ENCODE peak calls at places on chromosomes 13 and 19, in six cellular contexts. S is effector memory CD4-positive, alpha-beta T cell; G is astrocyte; P is breast epithelium; A is DND-41; O is aorta. M is an unnamed sample.

GRCh38 chr13:21785990-21786389 is 115.1 kb downstream of the FGF9 start:
- DNase-seq in O (no peak), A (no peak), S (no peak), G (no peak), P (no peak), M (no peak)

GRCh38 chr13:109576331-109576813 is 210.0 kb downstream of the IRS2 start:
- DNase-seq in G (no peak), O (no peak), P (no peak), A (no peak), S (no peak), M (no peak)

GRCh38 chr19:31261651-31262331 is 87.4 kb downstream of the TSHZ3 start:
- DNase-seq in S (no peak), O (no peak), P (peak; percentile 4), G (no peak), A (no peak), M (no peak)

GRCh38 chr13:46211116-46211515 is 612 bp upstream of the LRRC63 start:
- DNase-seq in G (no peak), S (no peak), P (no peak), O (no peak), A (peak; percentile 45), M (peak; percentile 32)

GRCh38 chr19:18612772-18613588 is at the start of gene TMEM59L:
- DNase-seq in P (no peak), G (no peak), A (peak; percentile 50), S (peak; percentile 38), O (no peak), M (no peak)

GRCh38 chr19:6424190-6424938 is at the start of gene KHSRP:
- DNase-seq in A (peak; percentile 60), O (no peak), S (no peak), G (no peak), P (no peak), M (peak; percentile 71)

GRCh38 chr19:11092181-11092538 is 2.9 kb downstream of the LDLR start:
- DNase-seq in A (no peak), G (peak; percentile 65), P (no peak), S (peak; percentile 54), O (no peak), M (no peak)

GRCh38 chr13:44052843-44053607 is 173.3 kb downstream of the LACC1 start:
- DNase-seq in P (peak; percentile 20), S (no peak), A (no peak), O (peak; percentile 52), G (peak; percentile 60), M (no peak)

GRCh38 chr13:30071890-30072817 is 221.7 kb upstream of the UBL3 start:
- DNase-seq in O (no peak), G (no peak), A (no peak), P (no peak), S (no peak), M (no peak)

GRCh38 chr19:613732-614567 is 19.4 kb downstream of the POLRMT start:
- DNase-seq in A (no peak), O (no peak), P (no peak), S (no peak), G (no peak), M (no peak)

GRCh38 chr19:612941-613340 is 20.4 kb downstream of the POLRMT start:
- DNase-seq in G (no peak), P (no peak), S (no peak), O (no peak), A (no peak), M (no peak)

GRCh38 chr19:610801-611505 is 21.3 kb downstream of the HCN2 start:
- DNase-seq in G (peak; percentile 82), P (no peak), A (peak; percentile 79), S (peak; percentile 50), O (no peak), M (peak; percentile 85)

GRCh38 chr19:610071-610800 is 20.6 kb downstream of the HCN2 start:
- DNase-seq in S (peak; percentile 30), P (no peak), A (peak; percentile 36), O (no peak), G (no peak), M (no peak)

GRCh38 chr19:611506-611869 is 21.8 kb downstream of the HCN2 start:
- DNase-seq in G (peak; percentile 99), O (no peak), P (no peak), A (no peak), S (no peak), M (no peak)
- H3K9me3 ChIP-seq in G (no peaks in the 10 kb centered on the region), O (no peaks in the 10 kb centered on the region), P (no peaks in the 10 kb centered on the region), A (no peaks in the 10 kb centered on the region), S (no peaks in the 10 kb centered on the region), M (peaks cover 7% of the 10 kb centered on the region)

GRCh38 chr19:36392916-36393673 is 14.1 kb upstream of the ZFP14 start:
- DNase-seq in O (no peak), A (no peak), S (no peak), G (no peak), P (no peak), M (no peak)
- H3K9me3 ChIP-seq in O (peaks cover 32% of the 10 kb centered on the region), A (peaks cover 40% of the 10 kb centered on the region), S (peaks cover 56% of the 10 kb centered on the region), G (peaks cover 43% of the 10 kb centered on the region), P (peaks cover 83% of the 10 kb centered on the region), M (peaks cover 33% of the 10 kb centered on the region)

GRCh38 chr19:56637976-56638555 is 4.9 kb upstream of the SMIM17 start:
- DNase-seq in P (peak; percentile 31), G (peak; percentile 71), O (peak; percentile 73), A (peak; percentile 94), S (peak; percentile 1), M (peak; percentile 93)

DNA sequence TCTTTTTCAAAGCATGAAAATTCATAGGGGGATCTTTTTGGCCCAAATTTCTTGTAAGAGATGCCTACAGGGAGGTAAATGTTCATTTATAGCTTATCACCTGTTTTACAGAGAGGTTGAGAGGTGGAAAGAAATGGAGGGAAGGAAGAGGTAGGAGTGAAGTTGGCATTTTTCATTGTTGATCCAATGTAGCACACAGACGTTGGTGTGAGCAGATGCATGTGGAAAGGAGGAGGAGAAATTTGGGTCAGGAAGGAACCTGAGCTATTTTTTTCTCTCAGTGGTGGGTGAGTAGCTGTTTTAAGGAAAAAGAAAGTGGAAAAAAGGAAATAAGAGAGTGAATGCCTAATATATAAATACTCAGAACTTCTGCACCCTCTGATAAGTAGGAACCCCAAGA is 9.9 kb upstream of the SMIM17 start:
- DNase-seq in G (no peak), S (no peak), A (no peak), P (no peak), O (no peak), M (no peak)
- H3K9me3 ChIP-seq in G (peaks cover 15% of the 10 kb centered on the region), S (peaks cover 48% of the 10 kb centered on the region), A (peaks cover 11% of the 10 kb centered on the region), P (peaks cover 58% of the 10 kb centered on the region), O (peaks cover 19% of the 10 kb centered on the region), M (peaks cover 67% of the 10 kb centered on the region)

GRCh38 chr13:99345345-99345744 is 38.1 kb upstream of the GPR183 start:
- DNase-seq in S (no peak), P (no peak), A (no peak), O (no peak), G (no peak), M (no peak)

GRCh38 chr13:99347335-99347878 is 40.2 kb upstream of the GPR183 start:
- DNase-seq in P (no peak), O (no peak), S (no peak), G (no peak), A (no peak), M (no peak)

GRCh38 chr13:99346328-99347070 is 39.3 kb upstream of the GPR183 start:
- DNase-seq in O (no peak), S (no peak), G (no peak), A (no peak), P (no peak), M (no peak)

GRCh38 chr13:99350191-99350590 is 43.0 kb upstream of the GPR183 start:
- DNase-seq in O (no peak), S (no peak), P (no peak), A (no peak), G (no peak), M (no peak)

DNA sequence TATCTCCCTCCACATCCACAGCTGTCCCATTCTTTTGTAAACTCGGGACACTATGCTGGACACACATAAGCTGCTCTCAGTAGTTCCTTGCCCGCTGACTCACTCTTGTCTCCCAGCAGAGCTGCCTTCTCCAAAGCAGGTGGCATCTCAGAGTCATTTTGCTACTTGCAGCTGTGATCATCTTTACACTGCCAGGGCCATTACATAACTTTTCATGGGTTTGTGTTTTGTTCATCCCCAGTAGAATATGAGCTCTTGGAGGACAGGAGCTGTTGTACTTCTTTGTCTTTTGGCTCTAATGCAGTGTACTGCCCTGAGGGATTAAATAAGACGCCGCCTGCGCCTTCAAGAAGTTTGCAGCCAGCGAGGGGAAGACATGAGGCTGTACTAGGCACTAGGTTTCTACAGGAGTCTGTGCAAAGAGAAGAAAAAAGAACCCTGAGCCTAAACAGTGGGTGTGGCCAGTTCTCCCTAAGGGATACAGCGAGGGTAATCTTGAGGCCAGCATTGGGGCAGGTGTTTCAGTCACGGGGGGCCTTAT is 40.8 kb upstream of the GPR183 start:
- DNase-seq in O (no peak), A (no peak), S (no peak), G (no peak), P (no peak), M (no peak)
- H3K9me3 ChIP-seq in O (no peaks in the 10 kb centered on the region), A (no peaks in the 10 kb centered on the region), S (no peaks in the 10 kb centered on the region), G (no peaks in the 10 kb centered on the region), P (no peaks in the 10 kb centered on the region), M (no peaks in the 10 kb centered on the region)

GRCh38 chr13:111970501-111971155 is 96.3 kb upstream of the SOX1 start:
- DNase-seq in O (no peak), S (no peak), P (no peak), G (no peak), A (no peak), M (no peak)
- H3K9me3 ChIP-seq in O (no peaks in the 10 kb centered on the region), S (no peaks in the 10 kb centered on the region), P (no peaks in the 10 kb centered on the region), G (peaks cover 24% of the 10 kb centered on the region), A (peaks cover 14% of the 10 kb centered on the region), M (peaks cover 10% of the 10 kb centered on the region)

DNA sequence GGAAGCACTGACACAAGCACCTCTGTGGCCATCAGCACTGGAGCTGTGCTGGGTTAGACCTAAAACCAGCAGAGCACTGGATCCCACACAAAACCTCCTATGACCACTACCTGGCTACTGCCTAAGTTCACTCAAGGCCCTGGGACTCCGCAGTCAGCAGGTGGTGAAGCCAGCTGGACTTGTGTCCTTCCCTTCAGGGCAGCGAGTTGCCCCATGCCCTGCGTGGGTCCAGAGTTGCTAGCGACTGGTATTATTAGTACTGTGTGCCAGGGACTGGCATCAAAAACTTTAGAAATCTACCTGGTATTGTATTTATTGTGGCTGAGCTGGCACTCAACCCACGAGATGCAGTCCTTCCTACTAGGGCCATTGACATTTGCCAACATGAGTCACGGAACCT is 6.0 kb downstream of the OR10H4 start:
- DNase-seq in A (no peak), P (peak; percentile 12), O (no peak), G (no peak), S (no peak), M (no peak)
- H3K9me3 ChIP-seq in A (no peaks in the 10 kb centered on the region), P (no peaks in the 10 kb centered on the region), O (no peaks in the 10 kb centered on the region), G (no peaks in the 10 kb centered on the region), S (no peaks in the 10 kb centered on the region), M (no peaks in the 10 kb centered on the region)

GRCh38 chr13:60114499-60115028 is 49.2 kb downstream of the DIAPH3 start:
- DNase-seq in G (no peak), P (no peak), A (no peak), O (no peak), S (no peak), M (no peak)
- H3K9me3 ChIP-seq in G (peaks cover 3% of the 10 kb centered on the region), P (no peaks in the 10 kb centered on the region), A (peaks cover 15% of the 10 kb centered on the region), O (peaks cover 2% of the 10 kb centered on the region), S (no peaks in the 10 kb centered on the region), M (peaks cover 4% of the 10 kb centered on the region)

M was measured in Karpas-422.